ENCODE peak calls at places on chromosomes 16 and 17, in seven cellular contexts. Y, T, H, I, A, B and K are unnamed samples.

GRCh38 chr17:225551-225950 is 44.1 kb upstream of the DOC2B start:
- DNase-seq in Y (no peak), T (no peak), H (no peak), I (no peak), A (no peak), B (no peak), K (no peak)

GRCh38 chr16:51151951-51152663 is 1.0 kb upstream of the SALL1 start:
- DNase-seq in Y (no peak), T (peak; percentile 97), H (peak; percentile 38), I (peak; percentile 74), A (peak; percentile 43), B (peak; percentile 94), K (peak; percentile 36)

GRCh38 chr16:28307936-28308335 is 15.6 kb downstream of the SBK1 start:
- DNase-seq in Y (no peak), T (no peak), H (no peak), I (no peak), A (no peak), B (no peak), K (no peak)

GRCh38 chr17:40218740-40219072 is 398 bp upstream of the WIPF2 start:
- DNase-seq in Y (peak; percentile 13), T (peak; percentile 84), H (peak; percentile 70), I (peak; percentile 78), A (peak; percentile 78), B (peak; percentile 94), K (peak; percentile 64)

GRCh38 chr16:85462405-85463227 is 150.5 kb upstream of the GSE1 start:
- DNase-seq in Y (no peak), T (peak; percentile 49), H (peak; percentile 47), I (no peak), A (no peak), B (peak; percentile 52), K (no peak)

GRCh38 chr16:50737420-50737959 is 4.4 kb upstream of the CYLD start:
- DNase-seq in Y (no peak), T (no peak), H (no peak), I (no peak), A (no peak), B (peak; percentile 47), K (no peak)

GRCh38 chr17:49602783-49603182 is 27.1 kb downstream of the NXPH3 start:
- DNase-seq in Y (no peak), T (no peak), H (no peak), I (no peak), A (no peak), B (no peak), K (no peak)

GRCh38 chr17:56593073-56593740 is at the start of gene NOG:
- DNase-seq in Y (peak; percentile 74), T (peak; percentile 77), H (peak; percentile 32), I (no peak), A (no peak), B (peak; percentile 79), K (peak; percentile 42)

GRCh38 chr17:62693616-62694415 is 66.3 kb downstream of the MRC2 start:
- DNase-seq in Y (peak; percentile 48), T (no peak), H (no peak), I (no peak), A (no peak), B (no peak), K (no peak)

GRCh38 chr16:84486551-84487235 is 17.8 kb downstream of the MEAK7 start:
- DNase-seq in Y (no peak), T (no peak), H (no peak), I (no peak), A (no peak), B (no peak), K (peak; percentile 14)

GRCh38 chr17:28008526-28008925 is 34.0 kb upstream of the NLK start:
- DNase-seq in Y (peak; percentile 64), T (peak; percentile 79), H (peak; percentile 69), I (peak; percentile 54), A (peak; percentile 69), B (peak; percentile 63), K (peak; percentile 41)

GRCh38 chr16:13772782-13773181 is 147.2 kb upstream of the ERCC4 start:
- DNase-seq in Y (no peak), T (no peak), H (no peak), I (no peak), A (no peak), B (no peak), K (no peak)

GRCh38 chr17:79369001-79369400 is 241.8 kb downstream of the RBFOX3 start:
- DNase-seq in Y (no peak), T (no peak), H (no peak), I (no peak), A (no peak), B (no peak), K (no peak)

GRCh38 chr17:57663326-57664070 is 81.6 kb downstream of the CCDC182 start:
- DNase-seq in Y (no peak), T (no peak), H (no peak), I (no peak), A (no peak), B (peak; percentile 12), K (no peak)

GRCh38 chr17:57665128-57665527 is 80.0 kb downstream of the CCDC182 start:
- DNase-seq in Y (no peak), T (no peak), H (no peak), I (no peak), A (no peak), B (no peak), K (no peak)

GRCh38 chr17:57665696-57666095 is 79.4 kb downstream of the CCDC182 start:
- DNase-seq in Y (no peak), T (no peak), H (no peak), I (no peak), A (no peak), B (no peak), K (no peak)

GRCh38 chr17:57662021-57662420 is 83.1 kb downstream of the CCDC182 start:
- DNase-seq in Y (no peak), T (no peak), H (no peak), I (no peak), A (no peak), B (no peak), K (no peak)

DNA sequence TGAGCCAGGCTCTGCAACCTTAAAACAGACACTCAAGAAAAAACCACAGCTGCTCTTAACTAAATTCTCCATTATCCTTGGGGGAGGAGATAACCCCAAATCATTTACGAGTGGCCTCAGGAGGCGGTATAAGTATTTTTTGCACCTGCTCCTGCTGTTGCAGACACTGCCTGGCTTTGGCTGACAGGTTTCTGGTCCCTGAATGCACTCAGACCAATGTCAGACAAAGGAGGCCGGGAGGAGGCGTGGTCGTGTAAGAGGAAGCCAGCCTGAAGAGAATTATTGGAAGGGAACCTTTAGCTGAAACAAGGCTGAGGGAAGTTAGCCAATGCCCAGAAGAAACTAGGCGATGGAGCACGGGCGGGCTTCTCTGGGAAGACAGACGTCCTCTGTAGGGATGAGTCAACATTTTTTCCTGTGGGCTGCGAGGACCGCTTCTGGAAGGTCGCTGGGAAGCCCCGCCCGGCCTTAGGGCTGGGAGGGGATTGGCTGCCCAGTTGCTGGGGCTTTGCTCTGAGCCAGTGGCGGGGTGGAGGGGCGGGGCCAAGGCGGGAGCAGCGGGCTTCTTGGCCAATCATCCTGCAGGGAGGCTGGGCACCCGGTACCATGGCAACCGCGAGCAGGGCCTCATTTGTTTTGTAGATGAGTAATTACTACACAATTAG is 82.3 kb downstream of the CCDC182 start:
- DNase-seq in Y (peak; percentile 100), T (peak; percentile 92), H (peak; percentile 89), I (peak; percentile 76), A (peak; percentile 84), B (peak; percentile 99), K (peak; percentile 90)
- H3K9me3 ChIP-seq in Y (no peaks in the 10 kb centered on the region), T (peaks cover 2% of the 10 kb centered on the region), H (no peaks in the 10 kb centered on the region), I (no peaks in the 10 kb centered on the region), A (no peaks in the 10 kb centered on the region), B (no peaks in the 10 kb centered on the region), K (no peaks in the 10 kb centered on the region)

DNA sequence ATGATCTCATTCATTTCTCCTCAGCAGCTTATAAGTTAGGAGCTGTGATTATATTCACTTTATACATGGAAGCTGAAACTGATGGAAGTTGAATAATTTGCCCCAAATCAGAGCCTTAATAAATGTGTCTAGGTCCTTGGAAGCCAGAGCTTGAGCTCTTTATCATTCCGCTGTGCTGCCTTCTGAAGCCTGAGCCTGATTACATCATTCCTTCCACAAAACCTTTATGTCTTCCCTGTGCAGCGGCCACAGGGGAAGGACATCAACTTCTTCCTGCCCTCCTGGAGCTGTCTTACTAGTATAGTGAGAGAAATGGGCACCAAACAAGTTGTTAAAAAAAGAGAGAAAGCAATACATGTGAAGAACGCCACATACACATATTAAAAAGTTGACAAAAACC is 6.9 kb downstream of the TNRC6C start:
- DNase-seq in Y (no peak), T (no peak), H (no peak), I (no peak), A (no peak), B (no peak), K (no peak)
- H3K9me3 ChIP-seq in Y (no peaks in the 10 kb centered on the region), T (no peaks in the 10 kb centered on the region), H (no peaks in the 10 kb centered on the region), I (no peaks in the 10 kb centered on the region), A (no peaks in the 10 kb centered on the region), B (no peaks in the 10 kb centered on the region), K (no peaks in the 10 kb centered on the region)

GRCh38 chr16:89672177-89672941 is 14.1 kb upstream of the CDK10 start:
- DNase-seq in Y (no peak), T (no peak), H (no peak), I (no peak), A (no peak), B (no peak), K (no peak)

GRCh38 chr16:89678258-89678657 is 8.2 kb upstream of the CDK10 start:
- DNase-seq in Y (no peak), T (no peak), H (no peak), I (no peak), A (no peak), B (no peak), K (no peak)
- H3K9me3 ChIP-seq in Y (no peaks in the 10 kb centered on the region), T (peaks cover 6% of the 10 kb centered on the region), H (no peaks in the 10 kb centered on the region), I (no peaks in the 10 kb centered on the region), A (peaks cover 4% of the 10 kb centered on the region), B (no peaks in the 10 kb centered on the region), K (no peaks in the 10 kb centered on the region)

DNA sequence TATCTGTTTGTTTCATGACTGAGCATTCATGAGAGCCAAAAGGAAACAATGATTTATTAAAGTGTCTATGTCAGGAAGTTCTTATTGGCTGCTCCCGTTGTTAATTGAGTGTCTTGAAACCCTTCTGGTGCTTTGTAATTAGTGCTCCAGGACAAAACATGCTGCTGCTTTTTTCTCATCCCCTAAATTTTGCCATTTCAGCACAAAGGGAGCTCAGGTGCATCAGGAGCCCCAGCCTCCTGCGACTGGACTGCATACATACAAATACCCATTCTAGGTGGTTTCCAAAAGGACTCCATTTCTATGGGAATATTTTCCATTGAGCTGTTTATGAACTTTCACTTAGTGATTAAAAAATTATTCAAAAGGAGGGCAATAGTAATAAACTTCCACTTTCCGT is 354.0 kb downstream of the CDH13 start:
- DNase-seq in Y (no peak), T (no peak), H (no peak), I (no peak), A (no peak), B (no peak), K (no peak)
- H3K9me3 ChIP-seq in Y (no peaks in the 10 kb centered on the region), T (no peaks in the 10 kb centered on the region), H (no peaks in the 10 kb centered on the region), I (no peaks in the 10 kb centered on the region), A (no peaks in the 10 kb centered on the region), B (no peaks in the 10 kb centered on the region), K (no peaks in the 10 kb centered on the region)